ENCODE peak calls at places on chromosomes 11 and 22, in six cellular contexts. Y is uterus, F is Calu3, C is IMR-90, N is cardiac fibroblast, R is A549. U is an unnamed sample.

GRCh38 chr22:39489094-39490068 is 12.7 kb upstream of the MIEF1 start:
- DNase-seq in Y (no peak), F (no peak), C (no peak), N (no peak), R (no peak), U (no peak)

GRCh38 chr22:28230682-28231081 is 311.6 kb upstream of the PITPNB start:
- DNase-seq in Y (no peak), F (no peak), C (peak; percentile 18), N (peak; percentile 39), R (no peak), U (no peak)

GRCh38 chr11:90845126-90845525 is 622.3 kb upstream of the CHORDC1 start:
- DNase-seq in Y (no peak), F (no peak), C (no peak), N (no peak), R (no peak), U (no peak)

GRCh38 chr22:35837328-35837727 is 119.7 kb downstream of the APOL5 start:
- DNase-seq in Y (no peak), F (no peak), C (no peak), N (peak; percentile 19), R (no peak), U (no peak)

GRCh38 chr22:20979243-20979809 is 2.8 kb upstream of the LZTR1 start:
- DNase-seq in Y (peak; percentile 59), F (peak; percentile 28), C (peak; percentile 67), N (peak; percentile 88), R (no peak), U (peak; percentile 77)

GRCh38 chr11:121494355-121495099 is 41.8 kb upstream of the SORL1-AS1 start:
- DNase-seq in Y (no peak), F (no peak), C (no peak), N (no peak), R (no peak), U (no peak)

GRCh38 chr11:11996321-11997174 is 11.9 kb downstream of the DKK3 start:
- DNase-seq in Y (no peak), F (no peak), C (no peak), N (no peak), R (no peak), U (no peak)

GRCh38 chr11:61907871-61908729 is 9.3 kb downstream of the RAB3IL1 start:
- DNase-seq in Y (no peak), F (no peak), C (no peak), N (no peak), R (no peak), U (no peak)

GRCh38 chr11:115360186-115360824 is 143.9 kb downstream of the CADM1 start:
- DNase-seq in Y (no peak), F (no peak), C (peak; percentile 50), N (no peak), R (no peak), U (no peak)

GRCh38 chr22:40588726-40589125 is 47.8 kb downstream of the MRTFA start:
- DNase-seq in Y (no peak), F (no peak), C (peak; percentile 70), N (peak; percentile 77), R (peak; percentile 38), U (no peak)

GRCh38 chr22:37260939-37261338 is 16.9 kb upstream of the RAC2 start:
- DNase-seq in Y (no peak), F (peak; percentile 68), C (peak; percentile 51), N (peak; percentile 71), R (peak; percentile 58), U (peak; percentile 38)

GRCh38 chr11:120950880-120951279 is 73.0 kb upstream of the TBCEL start:
- DNase-seq in Y (no peak), F (no peak), C (no peak), N (no peak), R (no peak), U (no peak)

GRCh38 chr22:30205281-30206115 is 41.1 kb downstream of the LIF start:
- DNase-seq in Y (peak; percentile 66), F (no peak), C (peak; percentile 100), N (peak; percentile 97), R (peak; percentile 99), U (peak; percentile 92)

GRCh38 chr11:70882716-70883085 is 369.7 kb downstream of the SHANK2 start:
- DNase-seq in Y (no peak), F (no peak), C (no peak), N (no peak), R (no peak), U (no peak)

GRCh38 chr11:129637473-129637872 is 178.2 kb upstream of the TMEM45B start:
- DNase-seq in Y (no peak), F (no peak), C (peak; percentile 47), N (no peak), R (peak; percentile 17), U (peak; percentile 32)

GRCh38 chr11:104956528-104956927 is 11.8 kb downstream of the CASP4 start:
- DNase-seq in Y (no peak), F (no peak), C (no peak), N (no peak), R (peak; percentile 0), U (no peak)

GRCh38 chr11:79708319-79708928 is 267.6 kb upstream of the TENM4 start:
- DNase-seq in Y (no peak), F (peak; percentile 9), C (peak; percentile 50), N (peak; percentile 43), R (peak; percentile 31), U (peak; percentile 41)

GRCh38 chr11:81886406-81887075 is 847.1 kb downstream of the FAM181B start:
- DNase-seq in Y (no peak), F (no peak), C (no peak), N (no peak), R (no peak), U (no peak)

GRCh38 chr11:94196363-94196762 is 67.7 kb downstream of the PANX1 start:
- DNase-seq in Y (no peak), F (peak; percentile 9), C (peak; percentile 69), N (no peak), R (no peak), U (peak; percentile 35)

GRCh38 chr11:128422576-128423370 is 164.6 kb downstream of the ETS1 start:
- DNase-seq in Y (no peak), F (no peak), C (no peak), N (no peak), R (no peak), U (no peak)

GRCh38 chr11:73530109-73530508 is 67.8 kb downstream of the FAM168A start:
- DNase-seq in Y (no peak), F (peak; percentile 11), C (no peak), N (no peak), R (peak; percentile 29), U (no peak)

GRCh38 chr11:1568451-1568911 is 3.6 kb downstream of the DUSP8 start:
- DNase-seq in Y (no peak), F (no peak), C (no peak), N (no peak), R (no peak), U (no peak)

GRCh38 chr11:73425118-73425517 is 48.9 kb downstream of the RELT start:
- DNase-seq in Y (no peak), F (no peak), C (no peak), N (no peak), R (no peak), U (no peak)

GRCh38 chr11:66685276-66686099 is 7.8 kb upstream of the RBM4B start:
- DNase-seq in Y (no peak), F (no peak), C (no peak), N (no peak), R (no peak), U (no peak)

GRCh38 chr11:92841719-92842118 is 127.7 kb upstream of the MTNR1B start:
- DNase-seq in Y (no peak), F (no peak), C (peak; percentile 6), N (no peak), R (no peak), U (no peak)

GRCh38 chr11:465896-466538 is 15.9 kb downstream of the PTDSS2 start:
- DNase-seq in Y (no peak), F (no peak), C (no peak), N (no peak), R (no peak), U (no peak)

GRCh38 chr11:13450832-13451397 is 12.1 kb downstream of the BTBD10 start:
- DNase-seq in Y (no peak), F (no peak), C (no peak), N (no peak), R (no peak), U (no peak)

DNA sequence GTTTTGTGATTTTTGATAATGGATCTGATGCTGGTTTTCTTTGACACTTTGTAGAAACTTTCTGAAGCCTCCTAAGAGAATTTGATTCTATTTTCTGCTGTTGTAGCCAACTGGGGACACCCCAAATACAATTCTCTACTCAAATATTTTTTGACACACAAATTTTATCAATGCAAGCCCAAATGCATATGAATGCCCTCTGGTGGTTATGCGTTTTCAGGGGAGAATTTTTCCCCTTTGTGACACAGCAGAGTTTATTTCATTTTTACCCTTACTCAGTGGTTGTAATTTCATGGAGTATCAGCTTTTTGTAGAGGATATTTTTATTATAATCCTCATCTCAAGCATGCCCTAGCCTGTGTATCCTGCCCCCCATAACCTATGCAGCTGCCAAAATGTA is 44.7 kb upstream of the MTMR2 start:
- DNase-seq in Y (no peak), F (no peak), C (peak; percentile 12), N (no peak), R (no peak), U (peak; percentile 24)
- TF ChIP-seq CTCF in Y (no peak), F (no peak), C (peak; percentile 30), N (peak; percentile 50), R (no peak), U (peak; percentile 40)

DNA sequence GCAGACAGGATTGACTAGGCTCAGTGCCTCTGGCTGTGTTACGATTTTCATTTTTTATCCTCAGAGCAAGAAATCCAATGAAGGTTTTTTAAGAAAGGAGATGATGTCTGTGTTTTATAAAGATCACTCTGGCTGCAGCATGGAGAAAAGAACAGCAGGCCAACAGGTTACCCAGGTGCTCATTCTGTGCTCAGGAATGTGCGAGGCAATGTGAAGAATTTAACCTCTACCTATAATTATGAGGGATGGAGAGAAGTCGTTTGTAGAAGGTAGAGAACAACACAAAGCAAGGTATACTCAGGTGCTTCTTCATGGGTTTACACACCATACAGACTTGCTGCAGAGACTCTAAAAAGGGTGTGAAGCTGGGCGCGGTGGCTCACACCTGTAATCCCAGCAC is 10.0 kb upstream of the RTCB start:
- DNase-seq in Y (no peak), F (no peak), C (no peak), N (no peak), R (no peak), U (no peak)
- TF ChIP-seq CTCF in Y (no peak), F (no peak), C (no peak), N (no peak), R (no peak), U (no peak)

GRCh38 chr11:58963551-58964075 is 24.3 kb downstream of the GLYATL1 start:
- DNase-seq in Y (no peak), F (peak; percentile 10), C (peak; percentile 59), N (peak; percentile 54), R (peak; percentile 53), U (peak; percentile 69)

GRCh38 chr11:58957922-58958321 is 18.6 kb downstream of the GLYATL1 start:
- DNase-seq in Y (no peak), F (no peak), C (no peak), N (no peak), R (no peak), U (no peak)

GRCh38 chr11:58958500-58958899 is 19.2 kb downstream of the GLYATL1 start:
- DNase-seq in Y (no peak), F (peak; percentile 35), C (no peak), N (no peak), R (peak; percentile 19), U (no peak)
- TF ChIP-seq CTCF in Y (no peak), F (no peak), C (peak; percentile 28), N (peak; percentile 27), R (no peak), U (peak; percentile 37)

DNA sequence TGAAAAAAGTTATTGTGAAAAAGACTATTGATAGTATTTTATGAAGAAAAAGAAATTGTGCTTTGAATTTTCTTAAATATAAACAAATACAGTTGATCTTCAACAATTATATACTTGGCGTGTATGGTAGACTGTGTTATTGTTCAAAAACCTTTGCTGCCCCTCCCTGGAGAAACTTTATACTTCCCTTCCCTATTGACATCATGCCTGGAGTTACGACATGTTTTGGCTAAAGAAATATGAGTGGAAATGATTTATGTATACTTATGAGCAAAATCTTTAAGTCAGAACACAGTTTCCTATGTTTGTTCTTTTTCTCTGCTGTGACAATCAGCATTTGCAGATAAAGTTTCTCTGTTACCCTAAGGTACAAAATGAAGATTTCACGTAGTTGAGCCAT is 243.8 kb downstream of the TMEM135 start:
- DNase-seq in Y (no peak), F (no peak), C (peak; percentile 77), N (peak; percentile 90), R (peak; percentile 28), U (peak; percentile 46)
- TF ChIP-seq CTCF in Y (peak; percentile 48), F (no peak), C (peak; percentile 57), N (peak; percentile 15), R (peak; percentile 31), U (peak; percentile 25)